ENCODE peak calls at places on chromosomes 5 and 9, in seven cellular contexts. V is H1; F is astrocyte of the spinal cord; D is choroid plexus epithelial cell; O is CD4-positive, CD25-positive, alpha-beta regulatory T cell; G is AG09309; J is endodermal cell. M is an unnamed sample.

GRCh38 chr5:54673523-54674225 is 156.1 kb downstream of the SNX18 start:
- DNase-seq in V (no peak), F (peak), D (peak), O (no peak), G (no peak), J (no peak), M (no peak)

GRCh38 chr5:124130807-124131206 is 615.6 kb downstream of the ZNF608 start:
- DNase-seq in V (no peak), F (no peak), D (no peak), O (no peak), G (no peak), J (no peak), M (no peak)

GRCh38 chr9:122125158-122125890 is 32.2 kb upstream of the TTLL11 start:
- DNase-seq in V (peak), F (peak), D (peak), O (peak), G (peak), J (peak), M (peak)

GRCh38 chr5:95883185-95884020 is 60.9 kb upstream of the GLRX start:
- DNase-seq in V (no peak), F (no peak), D (no peak), O (no peak), G (no peak), J (no peak), M (no peak)

GRCh38 chr5:31598640-31599611 is 40.0 kb upstream of the PDZD2 start:
- DNase-seq in V (no peak), F (no peak), D (no peak), O (no peak), G (no peak), J (no peak), M (no peak)

GRCh38 chr9:128098017-128098935 is 29.3 kb downstream of the PTGES2 start:
- DNase-seq in V (peak), F (peak), D (peak), O (peak), G (peak), J (peak), M (peak)

GRCh38 chr5:171342362-171343111 is 33.5 kb downstream of the TLX3 start:
- DNase-seq in V (peak), F (peak), D (peak), O (no peak), G (peak), J (peak), M (peak)

GRCh38 chr9:21556581-21557427 is 74.7 kb upstream of the IFNE start:
- DNase-seq in V (no peak), F (peak), D (no peak), O (no peak), G (peak), J (no peak), M (no peak)

GRCh38 chr5:133341915-133342710 is 270.2 kb downstream of the FSTL4 start:
- DNase-seq in V (no peak), F (no peak), D (no peak), O (no peak), G (no peak), J (peak), M (no peak)

GRCh38 chr9:133372144-133372543 is 3.7 kb downstream of the SURF4 start:
- DNase-seq in V (no peak), F (no peak), D (no peak), O (no peak), G (no peak), J (no peak), M (no peak)
- H3K4me3 ChIP-seq in V (no peak), F (no peak), D (no peak), O (peak), G (no peak), J (no peak), M (peak)

GRCh38 chr9:18857334-18857733 is 175.7 kb downstream of the SAXO1 start:
- DNase-seq in V (no peak), F (no peak), D (no peak), O (no peak), G (no peak), J (no peak), M (no peak)
- H3K4me3 ChIP-seq in V (no peak), F (no peak), D (no peak), O (no peak), G (no peak), J (no peak), M (no peak)

GRCh38 chr5:144191461-144191860 is 20.8 kb downstream of the KCTD16 start:
- DNase-seq in V (no peak), F (no peak), D (no peak), O (no peak), G (no peak), J (no peak), M (no peak)
- H3K4me3 ChIP-seq in V (no peak), F (no peak), D (no peak), O (peak), G (no peak), J (no peak), M (peak)

GRCh38 chr5:6827815-6828214 is 114.6 kb downstream of the TENT4A start:
- DNase-seq in V (no peak), F (no peak), D (no peak), O (peak), G (no peak), J (no peak), M (no peak)
- H3K4me3 ChIP-seq in V (no peak), F (no peak), D (no peak), O (peak), G (no peak), J (no peak), M (no peak)

DNA sequence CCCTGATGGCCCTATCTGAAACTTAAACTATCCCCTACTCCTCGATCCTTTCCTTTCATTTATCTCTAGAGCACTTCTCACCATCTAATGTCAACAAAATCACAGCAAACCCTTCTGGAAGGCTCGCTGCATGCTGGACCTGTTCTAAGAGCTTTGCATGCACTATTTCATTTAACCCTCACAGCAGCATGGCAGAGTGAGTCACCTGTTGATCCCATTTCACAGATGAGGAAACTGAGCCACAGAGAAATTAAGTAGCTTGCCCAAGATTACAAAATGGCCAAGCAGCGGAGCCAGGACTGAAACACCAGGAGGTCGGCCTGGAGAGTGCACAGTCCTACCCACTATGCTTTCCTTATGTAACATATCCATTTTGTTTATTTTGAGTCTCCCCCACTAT is 93.1 kb downstream of the ZNF622 start:
- DNase-seq in V (no peak), F (no peak), D (no peak), O (no peak), G (no peak), J (no peak), M (no peak)
- H3K4me3 ChIP-seq in V (no peak), F (no peak), D (no peak), O (no peak), G (no peak), J (no peak), M (no peak)